ENCODE peak calls at places on chromosome 13, in ten cellular contexts. One of them, this sample, is unnamed.

GRCh38 chr13:68254151-68254550 is 1024.0 kb upstream of the PCDH9 start:
- DNase-seq in T-helper 17 cell: no peak
- DNase-seq in NCI-H774: no peak
- DNase-seq in AG09319: no peak
- DNase-seq in stimulated activated CD8-positive, alpha-beta memory T cell treated with anti-CD3 and anti-CD28 coated beads, Interleukin-4, amount 100 ng/mL, for 48 hours: no peak
- DNase-seq in activated naive CD8-positive, alpha-beta T cell treated with anti-CD3 and anti-CD28 coated beads, Interleukin-2, amount 50 U/mL, for 24 hours: no peak
- DNase-seq in psoas muscle: no peak
- DNase-seq in iris pigment epithelial cell: no peak
- DNase-seq in C1 segment of cervical spinal cord: no peak
- DNase-seq in esophagus muscularis mucosa: no peak
- DNase-seq in this sample: no peak

GRCh38 chr13:21668665-21669599 is 1.9 kb upstream of the FGF9 start:
- DNase-seq in T-helper 17 cell: peak
- DNase-seq in NCI-H774: no peak
- DNase-seq in AG09319: no peak
- DNase-seq in stimulated activated CD8-positive, alpha-beta memory T cell treated with anti-CD3 and anti-CD28 coated beads, Interleukin-4, amount 100 ng/mL, for 48 hours: peak
- DNase-seq in activated naive CD8-positive, alpha-beta T cell treated with anti-CD3 and anti-CD28 coated beads, Interleukin-2, amount 50 U/mL, for 24 hours: peak
- DNase-seq in psoas muscle: peak
- DNase-seq in iris pigment epithelial cell: peak
- DNase-seq in C1 segment of cervical spinal cord: no peak
- DNase-seq in esophagus muscularis mucosa: no peak
- DNase-seq in this sample: peak

GRCh38 chr13:41746259-41746658 is 214.7 kb downstream of the VWA8 start:
- DNase-seq in T-helper 17 cell: no peak
- DNase-seq in NCI-H774: no peak
- DNase-seq in AG09319: peak
- DNase-seq in stimulated activated CD8-positive, alpha-beta memory T cell treated with anti-CD3 and anti-CD28 coated beads, Interleukin-4, amount 100 ng/mL, for 48 hours: no peak
- DNase-seq in activated naive CD8-positive, alpha-beta T cell treated with anti-CD3 and anti-CD28 coated beads, Interleukin-2, amount 50 U/mL, for 24 hours: no peak
- DNase-seq in psoas muscle: no peak
- DNase-seq in iris pigment epithelial cell: peak
- DNase-seq in C1 segment of cervical spinal cord: no peak
- DNase-seq in esophagus muscularis mucosa: no peak
- DNase-seq in this sample: no peak

GRCh38 chr13:110506859-110507566 is 54.5 kb downstream of the RAB20 start:
- DNase-seq in T-helper 17 cell: no peak
- DNase-seq in NCI-H774: peak
- DNase-seq in AG09319: no peak
- DNase-seq in stimulated activated CD8-positive, alpha-beta memory T cell treated with anti-CD3 and anti-CD28 coated beads, Interleukin-4, amount 100 ng/mL, for 48 hours: no peak
- DNase-seq in activated naive CD8-positive, alpha-beta T cell treated with anti-CD3 and anti-CD28 coated beads, Interleukin-2, amount 50 U/mL, for 24 hours: no peak
- DNase-seq in psoas muscle: peak
- DNase-seq in iris pigment epithelial cell: peak
- DNase-seq in C1 segment of cervical spinal cord: no peak
- DNase-seq in esophagus muscularis mucosa: no peak
- DNase-seq in this sample: no peak

GRCh38 chr13:99271249-99271648 is 13.1 kb upstream of the GPR18 start:
- DNase-seq in T-helper 17 cell: no peak
- DNase-seq in NCI-H774: no peak
- DNase-seq in AG09319: no peak
- DNase-seq in stimulated activated CD8-positive, alpha-beta memory T cell treated with anti-CD3 and anti-CD28 coated beads, Interleukin-4, amount 100 ng/mL, for 48 hours: no peak
- DNase-seq in activated naive CD8-positive, alpha-beta T cell treated with anti-CD3 and anti-CD28 coated beads, Interleukin-2, amount 50 U/mL, for 24 hours: no peak
- DNase-seq in psoas muscle: no peak
- DNase-seq in iris pigment epithelial cell: no peak
- DNase-seq in C1 segment of cervical spinal cord: no peak
- DNase-seq in esophagus muscularis mucosa: no peak
- DNase-seq in this sample: no peak

GRCh38 chr13:112444001-112444311 is 67.8 kb downstream of the SPACA7 start:
- DNase-seq in T-helper 17 cell: no peak
- DNase-seq in NCI-H774: peak
- DNase-seq in AG09319: peak
- DNase-seq in stimulated activated CD8-positive, alpha-beta memory T cell treated with anti-CD3 and anti-CD28 coated beads, Interleukin-4, amount 100 ng/mL, for 48 hours: peak
- DNase-seq in activated naive CD8-positive, alpha-beta T cell treated with anti-CD3 and anti-CD28 coated beads, Interleukin-2, amount 50 U/mL, for 24 hours: peak
- DNase-seq in psoas muscle: peak
- DNase-seq in iris pigment epithelial cell: peak
- DNase-seq in C1 segment of cervical spinal cord: no peak
- DNase-seq in esophagus muscularis mucosa: peak
- DNase-seq in this sample: peak

GRCh38 chr13:46926856-46927625 is 30.2 kb upstream of the HTR2A start:
- DNase-seq in T-helper 17 cell: no peak
- DNase-seq in NCI-H774: no peak
- DNase-seq in AG09319: no peak
- DNase-seq in stimulated activated CD8-positive, alpha-beta memory T cell treated with anti-CD3 and anti-CD28 coated beads, Interleukin-4, amount 100 ng/mL, for 48 hours: no peak
- DNase-seq in activated naive CD8-positive, alpha-beta T cell treated with anti-CD3 and anti-CD28 coated beads, Interleukin-2, amount 50 U/mL, for 24 hours: no peak
- DNase-seq in psoas muscle: no peak
- DNase-seq in iris pigment epithelial cell: no peak
- DNase-seq in C1 segment of cervical spinal cord: no peak
- DNase-seq in esophagus muscularis mucosa: no peak
- DNase-seq in this sample: no peak

GRCh38 chr13:49454388-49455015 is 10.4 kb downstream of the SETDB2 start:
- DNase-seq in T-helper 17 cell: no peak
- DNase-seq in NCI-H774: no peak
- DNase-seq in AG09319: no peak
- DNase-seq in stimulated activated CD8-positive, alpha-beta memory T cell treated with anti-CD3 and anti-CD28 coated beads, Interleukin-4, amount 100 ng/mL, for 48 hours: no peak
- DNase-seq in activated naive CD8-positive, alpha-beta T cell treated with anti-CD3 and anti-CD28 coated beads, Interleukin-2, amount 50 U/mL, for 24 hours: no peak
- DNase-seq in psoas muscle: no peak
- DNase-seq in iris pigment epithelial cell: peak
- DNase-seq in C1 segment of cervical spinal cord: no peak
- DNase-seq in esophagus muscularis mucosa: no peak
- DNase-seq in this sample: peak

GRCh38 chr13:24292476-24292875 is 16.9 kb upstream of the C1QTNF9 start:
- DNase-seq in T-helper 17 cell: no peak
- DNase-seq in NCI-H774: no peak
- DNase-seq in AG09319: no peak
- DNase-seq in stimulated activated CD8-positive, alpha-beta memory T cell treated with anti-CD3 and anti-CD28 coated beads, Interleukin-4, amount 100 ng/mL, for 48 hours: no peak
- DNase-seq in activated naive CD8-positive, alpha-beta T cell treated with anti-CD3 and anti-CD28 coated beads, Interleukin-2, amount 50 U/mL, for 24 hours: no peak
- DNase-seq in psoas muscle: no peak
- DNase-seq in iris pigment epithelial cell: peak
- DNase-seq in C1 segment of cervical spinal cord: no peak
- DNase-seq in esophagus muscularis mucosa: no peak
- DNase-seq in this sample: no peak

GRCh38 chr13:23087884-23088283 is 92.9 kb upstream of the SGCG start:
- DNase-seq in T-helper 17 cell: no peak
- DNase-seq in NCI-H774: no peak
- DNase-seq in AG09319: no peak
- DNase-seq in stimulated activated CD8-positive, alpha-beta memory T cell treated with anti-CD3 and anti-CD28 coated beads, Interleukin-4, amount 100 ng/mL, for 48 hours: peak
- DNase-seq in activated naive CD8-positive, alpha-beta T cell treated with anti-CD3 and anti-CD28 coated beads, Interleukin-2, amount 50 U/mL, for 24 hours: peak
- DNase-seq in psoas muscle: no peak
- DNase-seq in iris pigment epithelial cell: peak
- DNase-seq in C1 segment of cervical spinal cord: no peak
- DNase-seq in esophagus muscularis mucosa: no peak
- DNase-seq in this sample: peak

GRCh38 chr13:75357576-75358295 is 124.2 kb downstream of the TBC1D4 start:
- DNase-seq in T-helper 17 cell: peak
- DNase-seq in NCI-H774: no peak
- DNase-seq in AG09319: no peak
- DNase-seq in stimulated activated CD8-positive, alpha-beta memory T cell treated with anti-CD3 and anti-CD28 coated beads, Interleukin-4, amount 100 ng/mL, for 48 hours: peak
- DNase-seq in activated naive CD8-positive, alpha-beta T cell treated with anti-CD3 and anti-CD28 coated beads, Interleukin-2, amount 50 U/mL, for 24 hours: peak
- DNase-seq in psoas muscle: no peak
- DNase-seq in iris pigment epithelial cell: peak
- DNase-seq in C1 segment of cervical spinal cord: no peak
- DNase-seq in esophagus muscularis mucosa: no peak
- DNase-seq in this sample: peak

GRCh38 chr13:99386911-99387788 is 80.0 kb upstream of the GPR183 start:
- DNase-seq in T-helper 17 cell: peak
- DNase-seq in NCI-H774: no peak
- DNase-seq in AG09319: no peak
- DNase-seq in stimulated activated CD8-positive, alpha-beta memory T cell treated with anti-CD3 and anti-CD28 coated beads, Interleukin-4, amount 100 ng/mL, for 48 hours: peak
- DNase-seq in activated naive CD8-positive, alpha-beta T cell treated with anti-CD3 and anti-CD28 coated beads, Interleukin-2, amount 50 U/mL, for 24 hours: peak
- DNase-seq in psoas muscle: peak
- DNase-seq in iris pigment epithelial cell: peak
- DNase-seq in C1 segment of cervical spinal cord: no peak
- DNase-seq in esophagus muscularis mucosa: no peak
- DNase-seq in this sample: peak

GRCh38 chr13:50410921-50411712 is 395.9 kb downstream of the KCNRG start:
- DNase-seq in T-helper 17 cell: no peak
- DNase-seq in NCI-H774: no peak
- DNase-seq in AG09319: no peak
- DNase-seq in stimulated activated CD8-positive, alpha-beta memory T cell treated with anti-CD3 and anti-CD28 coated beads, Interleukin-4, amount 100 ng/mL, for 48 hours: no peak
- DNase-seq in activated naive CD8-positive, alpha-beta T cell treated with anti-CD3 and anti-CD28 coated beads, Interleukin-2, amount 50 U/mL, for 24 hours: peak
- DNase-seq in psoas muscle: no peak
- DNase-seq in iris pigment epithelial cell: peak
- DNase-seq in C1 segment of cervical spinal cord: no peak
- DNase-seq in esophagus muscularis mucosa: no peak
- DNase-seq in this sample: no peak

GRCh38 chr13:29597701-29598100 is 2.2 kb upstream of the SLC7A1 start:
- DNase-seq in T-helper 17 cell: no peak
- DNase-seq in NCI-H774: no peak
- DNase-seq in AG09319: no peak
- DNase-seq in stimulated activated CD8-positive, alpha-beta memory T cell treated with anti-CD3 and anti-CD28 coated beads, Interleukin-4, amount 100 ng/mL, for 48 hours: no peak
- DNase-seq in activated naive CD8-positive, alpha-beta T cell treated with anti-CD3 and anti-CD28 coated beads, Interleukin-2, amount 50 U/mL, for 24 hours: no peak
- DNase-seq in psoas muscle: no peak
- DNase-seq in iris pigment epithelial cell: no peak
- DNase-seq in C1 segment of cervical spinal cord: no peak
- DNase-seq in esophagus muscularis mucosa: peak
- DNase-seq in this sample: no peak

GRCh38 chr13:43301341-43301969 is 278.1 kb downstream of the DNAJC15 start:
- DNase-seq in T-helper 17 cell: no peak
- DNase-seq in NCI-H774: no peak
- DNase-seq in AG09319: no peak
- DNase-seq in stimulated activated CD8-positive, alpha-beta memory T cell treated with anti-CD3 and anti-CD28 coated beads, Interleukin-4, amount 100 ng/mL, for 48 hours: no peak
- DNase-seq in activated naive CD8-positive, alpha-beta T cell treated with anti-CD3 and anti-CD28 coated beads, Interleukin-2, amount 50 U/mL, for 24 hours: no peak
- DNase-seq in psoas muscle: no peak
- DNase-seq in iris pigment epithelial cell: no peak
- DNase-seq in C1 segment of cervical spinal cord: no peak
- DNase-seq in esophagus muscularis mucosa: no peak
- DNase-seq in this sample: no peak

GRCh38 chr13:57787058-57787791 is 155.7 kb downstream of the PCDH17 start:
- DNase-seq in T-helper 17 cell: no peak
- DNase-seq in NCI-H774: no peak
- DNase-seq in AG09319: no peak
- DNase-seq in stimulated activated CD8-positive, alpha-beta memory T cell treated with anti-CD3 and anti-CD28 coated beads, Interleukin-4, amount 100 ng/mL, for 48 hours: no peak
- DNase-seq in activated naive CD8-positive, alpha-beta T cell treated with anti-CD3 and anti-CD28 coated beads, Interleukin-2, amount 50 U/mL, for 24 hours: no peak
- DNase-seq in psoas muscle: no peak
- DNase-seq in iris pigment epithelial cell: no peak
- DNase-seq in C1 segment of cervical spinal cord: no peak
- DNase-seq in esophagus muscularis mucosa: no peak
- DNase-seq in this sample: no peak

GRCh38 chr13:29569253-29570057 is 26.0 kb downstream of the SLC7A1 start:
- DNase-seq in T-helper 17 cell: no peak
- DNase-seq in NCI-H774: no peak
- DNase-seq in AG09319: no peak
- DNase-seq in stimulated activated CD8-positive, alpha-beta memory T cell treated with anti-CD3 and anti-CD28 coated beads, Interleukin-4, amount 100 ng/mL, for 48 hours: no peak
- DNase-seq in activated naive CD8-positive, alpha-beta T cell treated with anti-CD3 and anti-CD28 coated beads, Interleukin-2, amount 50 U/mL, for 24 hours: no peak
- DNase-seq in psoas muscle: no peak
- DNase-seq in iris pigment epithelial cell: peak
- DNase-seq in C1 segment of cervical spinal cord: no peak
- DNase-seq in esophagus muscularis mucosa: no peak
- DNase-seq in this sample: no peak

GRCh38 chr13:43874512-43875092 is 4.9 kb downstream of the CCDC122 start:
- DNase-seq in T-helper 17 cell: no peak
- DNase-seq in NCI-H774: no peak
- DNase-seq in AG09319: no peak
- DNase-seq in stimulated activated CD8-positive, alpha-beta memory T cell treated with anti-CD3 and anti-CD28 coated beads, Interleukin-4, amount 100 ng/mL, for 48 hours: no peak
- DNase-seq in activated naive CD8-positive, alpha-beta T cell treated with anti-CD3 and anti-CD28 coated beads, Interleukin-2, amount 50 U/mL, for 24 hours: no peak
- DNase-seq in psoas muscle: no peak
- DNase-seq in iris pigment epithelial cell: peak
- DNase-seq in C1 segment of cervical spinal cord: no peak
- DNase-seq in esophagus muscularis mucosa: no peak
- DNase-seq in this sample: no peak

GRCh38 chr13:34294483-34295129 is 476.7 kb downstream of the RFC3 start:
- DNase-seq in T-helper 17 cell: no peak
- DNase-seq in NCI-H774: peak
- DNase-seq in AG09319: no peak
- DNase-seq in stimulated activated CD8-positive, alpha-beta memory T cell treated with anti-CD3 and anti-CD28 coated beads, Interleukin-4, amount 100 ng/mL, for 48 hours: no peak
- DNase-seq in activated naive CD8-positive, alpha-beta T cell treated with anti-CD3 and anti-CD28 coated beads, Interleukin-2, amount 50 U/mL, for 24 hours: no peak
- DNase-seq in psoas muscle: no peak
- DNase-seq in iris pigment epithelial cell: peak
- DNase-seq in C1 segment of cervical spinal cord: no peak
- DNase-seq in esophagus muscularis mucosa: no peak
- DNase-seq in this sample: no peak

GRCh38 chr13:79548886-79549285 is 67.9 kb downstream of the NDFIP2 start:
- DNase-seq in T-helper 17 cell: no peak
- DNase-seq in NCI-H774: no peak
- DNase-seq in AG09319: no peak
- DNase-seq in stimulated activated CD8-positive, alpha-beta memory T cell treated with anti-CD3 and anti-CD28 coated beads, Interleukin-4, amount 100 ng/mL, for 48 hours: no peak
- DNase-seq in activated naive CD8-positive, alpha-beta T cell treated with anti-CD3 and anti-CD28 coated beads, Interleukin-2, amount 50 U/mL, for 24 hours: no peak
- DNase-seq in psoas muscle: no peak
- DNase-seq in iris pigment epithelial cell: peak
- DNase-seq in C1 segment of cervical spinal cord: no peak
- DNase-seq in esophagus muscularis mucosa: no peak
- DNase-seq in this sample: no peak

GRCh38 chr13:20193142-20193923 is 595 bp upstream of the GJB2 start:
- DNase-seq in T-helper 17 cell: no peak
- DNase-seq in NCI-H774: no peak
- DNase-seq in AG09319: no peak
- DNase-seq in stimulated activated CD8-positive, alpha-beta memory T cell treated with anti-CD3 and anti-CD28 coated beads, Interleukin-4, amount 100 ng/mL, for 48 hours: no peak
- DNase-seq in activated naive CD8-positive, alpha-beta T cell treated with anti-CD3 and anti-CD28 coated beads, Interleukin-2, amount 50 U/mL, for 24 hours: no peak
- DNase-seq in psoas muscle: no peak
- DNase-seq in iris pigment epithelial cell: no peak
- DNase-seq in C1 segment of cervical spinal cord: no peak
- DNase-seq in esophagus muscularis mucosa: peak
- DNase-seq in this sample: no peak

GRCh38 chr13:112768795-112769411 is 79.1 kb downstream of the ATP11A start:
- DNase-seq in T-helper 17 cell: no peak
- DNase-seq in NCI-H774: peak
- DNase-seq in AG09319: no peak
- DNase-seq in stimulated activated CD8-positive, alpha-beta memory T cell treated with anti-CD3 and anti-CD28 coated beads, Interleukin-4, amount 100 ng/mL, for 48 hours: no peak
- DNase-seq in activated naive CD8-positive, alpha-beta T cell treated with anti-CD3 and anti-CD28 coated beads, Interleukin-2, amount 50 U/mL, for 24 hours: peak
- DNase-seq in psoas muscle: peak
- DNase-seq in iris pigment epithelial cell: no peak
- DNase-seq in C1 segment of cervical spinal cord: no peak
- DNase-seq in esophagus muscularis mucosa: no peak
- DNase-seq in this sample: no peak

GRCh38 chr13:87122551-87122950 is 548.6 kb upstream of the SLITRK5 start:
- DNase-seq in T-helper 17 cell: no peak
- DNase-seq in NCI-H774: no peak
- DNase-seq in AG09319: no peak
- DNase-seq in stimulated activated CD8-positive, alpha-beta memory T cell treated with anti-CD3 and anti-CD28 coated beads, Interleukin-4, amount 100 ng/mL, for 48 hours: no peak
- DNase-seq in activated naive CD8-positive, alpha-beta T cell treated with anti-CD3 and anti-CD28 coated beads, Interleukin-2, amount 50 U/mL, for 24 hours: no peak
- DNase-seq in psoas muscle: no peak
- DNase-seq in iris pigment epithelial cell: peak
- DNase-seq in C1 segment of cervical spinal cord: no peak
- DNase-seq in esophagus muscularis mucosa: no peak
- DNase-seq in this sample: no peak

GRCh38 chr13:94169783-94170513 is 309.5 kb downstream of the DCT start:
- DNase-seq in T-helper 17 cell: no peak
- DNase-seq in NCI-H774: no peak
- DNase-seq in AG09319: no peak
- DNase-seq in stimulated activated CD8-positive, alpha-beta memory T cell treated with anti-CD3 and anti-CD28 coated beads, Interleukin-4, amount 100 ng/mL, for 48 hours: no peak
- DNase-seq in activated naive CD8-positive, alpha-beta T cell treated with anti-CD3 and anti-CD28 coated beads, Interleukin-2, amount 50 U/mL, for 24 hours: no peak
- DNase-seq in psoas muscle: peak
- DNase-seq in iris pigment epithelial cell: peak
- DNase-seq in C1 segment of cervical spinal cord: peak
- DNase-seq in esophagus muscularis mucosa: no peak
- DNase-seq in this sample: no peak

GRCh38 chr13:20160346-20161274 is at the start of gene GJA3:
- DNase-seq in T-helper 17 cell: peak
- DNase-seq in NCI-H774: no peak
- DNase-seq in AG09319: no peak
- DNase-seq in stimulated activated CD8-positive, alpha-beta memory T cell treated with anti-CD3 and anti-CD28 coated beads, Interleukin-4, amount 100 ng/mL, for 48 hours: peak
- DNase-seq in activated naive CD8-positive, alpha-beta T cell treated with anti-CD3 and anti-CD28 coated beads, Interleukin-2, amount 50 U/mL, for 24 hours: peak
- DNase-seq in psoas muscle: no peak
- DNase-seq in iris pigment epithelial cell: peak
- DNase-seq in C1 segment of cervical spinal cord: no peak
- DNase-seq in esophagus muscularis mucosa: no peak
- DNase-seq in this sample: peak

GRCh38 chr13:32911506-32911905 is 104.7 kb upstream of the KL start:
- DNase-seq in T-helper 17 cell: no peak
- DNase-seq in NCI-H774: peak
- DNase-seq in AG09319: no peak
- DNase-seq in stimulated activated CD8-positive, alpha-beta memory T cell treated with anti-CD3 and anti-CD28 coated beads, Interleukin-4, amount 100 ng/mL, for 48 hours: peak
- DNase-seq in activated naive CD8-positive, alpha-beta T cell treated with anti-CD3 and anti-CD28 coated beads, Interleukin-2, amount 50 U/mL, for 24 hours: peak
- DNase-seq in psoas muscle: no peak
- DNase-seq in iris pigment epithelial cell: peak
- DNase-seq in C1 segment of cervical spinal cord: no peak
- DNase-seq in esophagus muscularis mucosa: no peak
- DNase-seq in this sample: peak

GRCh38 chr13:34139660-34140059 is 321.7 kb downstream of the RFC3 start:
- DNase-seq in T-helper 17 cell: no peak
- DNase-seq in NCI-H774: no peak
- DNase-seq in AG09319: no peak
- DNase-seq in stimulated activated CD8-positive, alpha-beta memory T cell treated with anti-CD3 and anti-CD28 coated beads, Interleukin-4, amount 100 ng/mL, for 48 hours: no peak
- DNase-seq in activated naive CD8-positive, alpha-beta T cell treated with anti-CD3 and anti-CD28 coated beads, Interleukin-2, amount 50 U/mL, for 24 hours: no peak
- DNase-seq in psoas muscle: no peak
- DNase-seq in iris pigment epithelial cell: no peak
- DNase-seq in C1 segment of cervical spinal cord: no peak
- DNase-seq in esophagus muscularis mucosa: no peak
- DNase-seq in this sample: no peak